ENCODE peak calls at places on chromosomes 2 and 18, in four cellular contexts. One of them, this sample, is unnamed.

GRCh38 chr2:45483997-45484396 is 127.1 kb downstream of the SRBD1 start:
- DNase-seq in GM13976: no peak
- DNase-seq in GM13977: no peak
- DNase-seq in foreskin fibroblast: peak
- DNase-seq in this sample: no peak

GRCh38 chr2:86176583-86176982 is 18.7 kb downstream of the IMMT start:
- DNase-seq in GM13976: no peak
- DNase-seq in GM13977: no peak
- DNase-seq in foreskin fibroblast: no peak
- DNase-seq in this sample: no peak

GRCh38 chr2:218806346-218806978 is 24.5 kb downstream of the CYP27A1 start:
- DNase-seq in GM13976: no peak
- DNase-seq in GM13977: no peak
- DNase-seq in foreskin fibroblast: peak
- DNase-seq in this sample: peak

GRCh38 chr2:232511336-232511863 is 8.8 kb upstream of the PRSS56 start:
- DNase-seq in GM13976: no peak
- DNase-seq in GM13977: no peak
- DNase-seq in foreskin fibroblast: no peak
- DNase-seq in this sample: no peak

GRCh38 chr18:32373995-32374394 is 96.7 kb downstream of the GAREM1 start:
- DNase-seq in GM13976: no peak
- DNase-seq in GM13977: no peak
- DNase-seq in foreskin fibroblast: peak
- DNase-seq in this sample: no peak

GRCh38 chr2:62705859-62706720 is 577 bp downstream of the EHBP1 start:
- DNase-seq in GM13976: peak
- DNase-seq in GM13977: no peak
- DNase-seq in foreskin fibroblast: peak
- DNase-seq in this sample: no peak

GRCh38 chr2:205700331-205701132 is 18.2 kb downstream of the NRP2 start:
- DNase-seq in GM13976: no peak
- DNase-seq in GM13977: no peak
- DNase-seq in foreskin fibroblast: peak
- DNase-seq in this sample: no peak

GRCh38 chr18:11995445-11996189 is 14.3 kb downstream of the IMPA2 start:
- DNase-seq in GM13976: peak
- DNase-seq in GM13977: peak
- DNase-seq in foreskin fibroblast: peak
- DNase-seq in this sample: no peak

GRCh38 chr2:234500394-234501006 is 3.6 kb upstream of the ARL4C start:
- DNase-seq in GM13976: peak
- DNase-seq in GM13977: peak
- DNase-seq in foreskin fibroblast: peak
- DNase-seq in this sample: no peak
- TF ChIP-seq CTCF in GM13976: peak
- TF ChIP-seq CTCF in GM13977: peak
- TF ChIP-seq CTCF in foreskin fibroblast: peak
- TF ChIP-seq CTCF in this sample: peak

DNA sequence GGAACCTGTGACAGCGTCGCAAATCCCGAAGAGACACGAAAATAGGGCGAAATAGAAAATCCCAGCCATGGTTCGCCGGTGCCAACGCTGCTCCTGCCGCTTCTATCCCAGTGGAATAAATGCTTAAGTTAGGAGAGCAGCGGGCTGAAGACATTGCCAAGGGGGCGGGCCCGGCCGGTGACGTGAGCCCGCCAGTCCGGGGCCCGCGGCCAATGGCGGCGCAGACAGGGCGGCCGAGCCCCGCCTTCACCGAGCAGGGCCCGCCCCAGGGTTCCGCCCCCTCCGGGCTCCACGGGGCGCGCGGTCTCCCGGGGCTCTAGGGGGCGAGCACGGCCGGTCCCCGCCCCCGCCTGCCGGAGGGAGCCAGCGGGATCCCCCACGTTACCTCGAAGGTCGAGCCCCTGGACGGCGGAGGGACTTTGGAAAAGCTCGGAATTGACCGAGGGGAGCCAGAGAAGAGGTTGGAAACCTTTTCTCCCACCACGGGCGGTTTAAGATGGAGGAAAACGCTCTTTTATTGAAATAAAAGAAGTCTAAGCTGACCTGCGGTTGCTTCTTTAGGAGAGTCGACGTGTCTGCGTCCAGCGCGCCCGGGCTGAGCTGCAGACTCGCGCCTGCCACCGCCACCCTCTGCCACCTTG is at the start of gene EPHA4:
- DNase-seq in GM13976: peak
- DNase-seq in GM13977: peak
- DNase-seq in foreskin fibroblast: peak
- DNase-seq in this sample: peak
- TF ChIP-seq CTCF in GM13976: no peak
- TF ChIP-seq CTCF in GM13977: peak
- TF ChIP-seq CTCF in foreskin fibroblast: peak
- TF ChIP-seq CTCF in this sample: no peak

DNA sequence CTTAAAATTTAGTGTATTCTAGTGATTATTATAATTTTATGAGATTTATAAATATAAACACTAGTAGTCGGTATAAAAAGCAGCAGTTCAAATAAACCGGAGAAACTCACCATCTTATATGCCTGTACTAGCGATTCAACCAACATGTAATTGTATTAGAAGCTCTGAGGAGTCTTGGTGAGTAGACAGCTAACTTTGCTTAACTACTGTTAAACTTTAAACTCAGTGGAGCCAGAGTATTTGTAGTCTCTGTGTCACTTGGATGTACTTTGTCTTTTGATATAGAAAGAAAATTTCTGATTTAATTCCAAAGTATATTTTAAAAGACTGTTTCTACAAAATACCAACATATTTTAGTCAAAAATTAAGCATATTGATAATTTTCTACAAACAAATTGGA is 374.7 kb downstream of the NCKAP5 start:
- DNase-seq in GM13976: no peak
- DNase-seq in GM13977: no peak
- DNase-seq in foreskin fibroblast: no peak
- DNase-seq in this sample: no peak
- TF ChIP-seq CTCF in GM13976: no peak
- TF ChIP-seq CTCF in GM13977: no peak
- TF ChIP-seq CTCF in foreskin fibroblast: no peak
- TF ChIP-seq CTCF in this sample: no peak

GRCh38 chr18:3816601-3817363 is 366.8 kb downstream of the TGIF1 start:
- DNase-seq in GM13976: no peak
- DNase-seq in GM13977: no peak
- DNase-seq in foreskin fibroblast: peak
- DNase-seq in this sample: peak
- TF ChIP-seq CTCF in GM13976: no peak
- TF ChIP-seq CTCF in GM13977: no peak
- TF ChIP-seq CTCF in foreskin fibroblast: no peak
- TF ChIP-seq CTCF in this sample: no peak

GRCh38 chr2:166895243-166895642 is 7.0 kb downstream of the XIRP2 start:
- DNase-seq in GM13976: no peak
- DNase-seq in GM13977: no peak
- DNase-seq in foreskin fibroblast: no peak
- DNase-seq in this sample: no peak

GRCh38 chr2:166897666-166898065 is 9.4 kb downstream of the XIRP2 start:
- DNase-seq in GM13976: no peak
- DNase-seq in GM13977: no peak
- DNase-seq in foreskin fibroblast: no peak
- DNase-seq in this sample: no peak

GRCh38 chr2:166900700-166901099 is 12.4 kb downstream of the XIRP2 start:
- DNase-seq in GM13976: no peak
- DNase-seq in GM13977: no peak
- DNase-seq in foreskin fibroblast: no peak
- DNase-seq in this sample: no peak

GRCh38 chr2:166899676-166900075 is 11.4 kb downstream of the XIRP2 start:
- DNase-seq in GM13976: no peak
- DNase-seq in GM13977: no peak
- DNase-seq in foreskin fibroblast: no peak
- DNase-seq in this sample: no peak
- TF ChIP-seq CTCF in GM13976: no peak
- TF ChIP-seq CTCF in GM13977: no peak
- TF ChIP-seq CTCF in foreskin fibroblast: no peak
- TF ChIP-seq CTCF in this sample: no peak

GRCh38 chr2:118940008-118940407 is 2.0 kb upstream of the MARCO start:
- DNase-seq in GM13976: no peak
- DNase-seq in GM13977: no peak
- DNase-seq in foreskin fibroblast: no peak
- DNase-seq in this sample: no peak

GRCh38 chr2:118942012-118942411 is at the start of gene MARCO:
- DNase-seq in GM13976: no peak
- DNase-seq in GM13977: no peak
- DNase-seq in foreskin fibroblast: no peak
- DNase-seq in this sample: no peak

GRCh38 chr2:118940486-118941120 is 1.4 kb upstream of the MARCO start:
- DNase-seq in GM13976: no peak
- DNase-seq in GM13977: no peak
- DNase-seq in foreskin fibroblast: no peak
- DNase-seq in this sample: no peak

GRCh38 chr2:118943286-118943685 is 1.3 kb downstream of the MARCO start:
- DNase-seq in GM13976: no peak
- DNase-seq in GM13977: no peak
- DNase-seq in foreskin fibroblast: no peak
- DNase-seq in this sample: no peak

GRCh38 chr2:118945921-118946320 is 3.9 kb downstream of the MARCO start:
- DNase-seq in GM13976: no peak
- DNase-seq in GM13977: no peak
- DNase-seq in foreskin fibroblast: no peak
- DNase-seq in this sample: no peak
- TF ChIP-seq CTCF in GM13976: no peak
- TF ChIP-seq CTCF in GM13977: no peak
- TF ChIP-seq CTCF in foreskin fibroblast: no peak
- TF ChIP-seq CTCF in this sample: no peak

GRCh38 chr2:133568172-133568571 is at the start of gene NCKAP5:
- DNase-seq in GM13976: no peak
- DNase-seq in GM13977: no peak
- DNase-seq in foreskin fibroblast: no peak
- DNase-seq in this sample: no peak
- TF ChIP-seq CTCF in GM13976: no peak
- TF ChIP-seq CTCF in GM13977: no peak
- TF ChIP-seq CTCF in foreskin fibroblast: no peak
- TF ChIP-seq CTCF in this sample: peak

GRCh38 chr2:112275314-112275886 is at the start of gene ZC3H6:
- DNase-seq in GM13976: peak
- DNase-seq in GM13977: peak
- DNase-seq in foreskin fibroblast: peak
- DNase-seq in this sample: peak
- TF ChIP-seq CTCF in GM13976: no peak
- TF ChIP-seq CTCF in GM13977: peak
- TF ChIP-seq CTCF in foreskin fibroblast: no peak
- TF ChIP-seq CTCF in this sample: peak

GRCh38 chr2:68714866-68715265 is 19.7 kb upstream of the ARHGAP25 start:
- DNase-seq in GM13976: peak
- DNase-seq in GM13977: no peak
- DNase-seq in foreskin fibroblast: no peak
- DNase-seq in this sample: no peak

GRCh38 chr2:68716948-68717661 is 17.5 kb upstream of the ARHGAP25 start:
- DNase-seq in GM13976: no peak
- DNase-seq in GM13977: no peak
- DNase-seq in foreskin fibroblast: no peak
- DNase-seq in this sample: no peak

GRCh38 chr2:68715353-68716041 is 19.1 kb upstream of the ARHGAP25 start:
- DNase-seq in GM13976: peak
- DNase-seq in GM13977: no peak
- DNase-seq in foreskin fibroblast: peak
- DNase-seq in this sample: no peak

GRCh38 chr2:68719912-68720311 is 14.7 kb upstream of the ARHGAP25 start:
- DNase-seq in GM13976: no peak
- DNase-seq in GM13977: no peak
- DNase-seq in foreskin fibroblast: no peak
- DNase-seq in this sample: no peak

DNA sequence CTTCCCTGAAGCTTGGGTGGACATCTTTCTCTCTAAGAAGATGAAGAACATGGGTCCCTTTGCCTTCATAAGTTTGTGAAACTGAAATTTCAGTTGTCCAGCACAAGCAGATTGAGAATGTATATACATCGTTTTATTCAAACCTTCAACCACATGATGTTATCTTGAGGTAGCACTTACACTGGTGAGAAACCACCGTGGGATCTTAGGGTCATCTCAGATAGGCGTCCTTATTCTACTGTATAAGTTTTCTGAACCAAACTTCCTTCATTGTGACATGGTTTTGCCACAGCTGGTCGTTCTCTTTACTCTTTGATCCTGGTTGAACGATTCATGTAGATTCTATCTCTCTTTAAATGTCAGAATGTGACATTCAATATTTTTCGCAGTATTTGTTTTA is 18.1 kb upstream of the ARHGAP25 start:
- DNase-seq in GM13976: no peak
- DNase-seq in GM13977: no peak
- DNase-seq in foreskin fibroblast: no peak
- DNase-seq in this sample: no peak
- TF ChIP-seq CTCF in GM13976: no peak
- TF ChIP-seq CTCF in GM13977: no peak
- TF ChIP-seq CTCF in foreskin fibroblast: no peak
- TF ChIP-seq CTCF in this sample: no peak

GRCh38 chr18:50816767-50817166 is 3.0 kb downstream of the MRO start:
- DNase-seq in GM13976: peak
- DNase-seq in GM13977: no peak
- DNase-seq in foreskin fibroblast: no peak
- DNase-seq in this sample: no peak

GRCh38 chr18:50817898-50818250 is 1.9 kb downstream of the MRO start:
- DNase-seq in GM13976: no peak
- DNase-seq in GM13977: no peak
- DNase-seq in foreskin fibroblast: peak
- DNase-seq in this sample: no peak

GRCh38 chr18:50819727-50820378 is at the start of gene MRO:
- DNase-seq in GM13976: peak
- DNase-seq in GM13977: peak
- DNase-seq in foreskin fibroblast: peak
- DNase-seq in this sample: peak

GRCh38 chr18:50820901-50821520 is 1.2 kb upstream of the MRO start:
- DNase-seq in GM13976: no peak
- DNase-seq in GM13977: no peak
- DNase-seq in foreskin fibroblast: no peak
- DNase-seq in this sample: no peak

GRCh38 chr18:50819027-50819726 is 639 bp downstream of the MRO start:
- DNase-seq in GM13976: no peak
- DNase-seq in GM13977: no peak
- DNase-seq in foreskin fibroblast: no peak
- DNase-seq in this sample: no peak
- TF ChIP-seq CTCF in GM13976: no peak
- TF ChIP-seq CTCF in GM13977: no peak
- TF ChIP-seq CTCF in foreskin fibroblast: peak
- TF ChIP-seq CTCF in this sample: peak

This sample was measured in BJ.